ENCODE peak calls at places on chromosomes 1 and 21, in five cellular contexts. D, Q, R, X and M are unnamed samples.

GRCh38 chr1:96475882-96476281 is 245.7 kb upstream of the PTBP2 start:
- DNase-seq in R (no peak), D (no peak), X (no peak), Q (no peak), M (no peak)

GRCh38 chr21:35136586-35137254 is 87.6 kb upstream of the RUNX1 start:
- DNase-seq in D (peak; percentile 32), X (peak; percentile 85), R (no peak), Q (no peak), M (no peak)

GRCh38 chr21:33522297-33522696 is 19.6 kb downstream of the GART start:
- DNase-seq in Q (no peak), D (no peak), X (no peak), R (no peak), M (no peak)

GRCh38 chr1:84450916-84451315 is 28.1 kb upstream of the RPF1 start:
- DNase-seq in Q (no peak), R (no peak), D (no peak), X (no peak), M (no peak)

GRCh38 chr1:234558186-234558836 is 51.7 kb downstream of the IRF2BP2 start:
- DNase-seq in R (no peak), D (no peak), Q (no peak), X (no peak), M (no peak)

GRCh38 chr1:28248273-28249012 is 10.9 kb upstream of the SESN2 start:
- DNase-seq in D (peak; percentile 78), Q (no peak), R (peak; percentile 77), X (peak; percentile 56), M (peak; percentile 91)

GRCh38 chr1:1421147-1421906 is at the start of gene ANKRD65:
- DNase-seq in Q (no peak), R (no peak), D (peak; percentile 14), X (no peak), M (no peak)

GRCh38 chr1:11051781-11052510 is 4.9 kb upstream of the MASP2 start:
- DNase-seq in D (no peak), X (no peak), R (no peak), Q (no peak), M (no peak)

GRCh38 chr21:42579456-42580075 is 65.9 kb downstream of the SLC37A1 start:
- DNase-seq in R (no peak), D (no peak), Q (no peak), X (peak; percentile 14), M (peak; percentile 63)

GRCh38 chr1:202131956-202132821 is 9.5 kb downstream of the GPR37L1 start:
- DNase-seq in D (no peak), R (no peak), Q (no peak), X (peak; percentile 52), M (peak; percentile 92)

GRCh38 chr1:63674865-63675815 is 81.9 kb downstream of the PGM1 start:
- DNase-seq in R (no peak), X (no peak), Q (no peak), D (peak; percentile 49), M (no peak)

GRCh38 chr1:174433451-174433850 is 14.3 kb upstream of the GPR52 start:
- DNase-seq in R (no peak), D (no peak), X (no peak), Q (no peak), M (no peak)

GRCh38 chr1:170685166-170685565 is 21.2 kb downstream of the PRRX1 start:
- DNase-seq in X (no peak), D (no peak), Q (no peak), R (no peak), M (no peak)

GRCh38 chr1:201539561-201540404 is 856 bp downstream of the NAV1 start:
- DNase-seq in R (no peak), X (no peak), D (no peak), Q (no peak), M (peak; percentile 87)

GRCh38 chr1:167617100-167617949 is 12.7 kb upstream of the RCSD1 start:
- DNase-seq in D (no peak), X (no peak), R (no peak), Q (no peak), M (peak; percentile 74)

GRCh38 chr1:40435876-40436275 is 14.4 kb upstream of the ZFP69B start:
- DNase-seq in X (no peak), Q (no peak), R (no peak), D (no peak), M (no peak)

GRCh38 chr1:91851130-91852010 is 34.6 kb downstream of the TGFBR3 start:
- DNase-seq in R (no peak), X (no peak), Q (peak; percentile 25), D (peak; percentile 72), M (peak; percentile 98)

GRCh38 chr21:46153259-46154154 is 1.9 kb downstream of the FTCD start:
- DNase-seq in R (peak; percentile 33), D (peak; percentile 43), X (peak; percentile 35), Q (no peak), M (peak; percentile 71)

GRCh38 chr1:64861611-64862010 is 104.7 kb downstream of the JAK1 start:
- DNase-seq in R (no peak), X (peak; percentile 64), Q (peak; percentile 12), D (no peak), M (no peak)

GRCh38 chr1:159914252-159915018 is 10.9 kb downstream of the TAGLN2 start:
- DNase-seq in Q (no peak), R (no peak), D (no peak), X (no peak), M (no peak)

GRCh38 chr1:159915571-159916239 is 9.6 kb downstream of the TAGLN2 start:
- DNase-seq in Q (no peak), D (no peak), R (no peak), X (peak; percentile 63), M (no peak)

GRCh38 chr1:159916240-159917051 is 8.9 kb downstream of the TAGLN2 start:
- DNase-seq in D (peak; percentile 57), Q (peak; percentile 85), X (peak; percentile 94), R (no peak), M (no peak)

GRCh38 chr1:159911668-159912067 is 11.7 kb upstream of the CFAP45 start:
- DNase-seq in Q (no peak), D (no peak), X (no peak), R (no peak), M (no peak)

DNA sequence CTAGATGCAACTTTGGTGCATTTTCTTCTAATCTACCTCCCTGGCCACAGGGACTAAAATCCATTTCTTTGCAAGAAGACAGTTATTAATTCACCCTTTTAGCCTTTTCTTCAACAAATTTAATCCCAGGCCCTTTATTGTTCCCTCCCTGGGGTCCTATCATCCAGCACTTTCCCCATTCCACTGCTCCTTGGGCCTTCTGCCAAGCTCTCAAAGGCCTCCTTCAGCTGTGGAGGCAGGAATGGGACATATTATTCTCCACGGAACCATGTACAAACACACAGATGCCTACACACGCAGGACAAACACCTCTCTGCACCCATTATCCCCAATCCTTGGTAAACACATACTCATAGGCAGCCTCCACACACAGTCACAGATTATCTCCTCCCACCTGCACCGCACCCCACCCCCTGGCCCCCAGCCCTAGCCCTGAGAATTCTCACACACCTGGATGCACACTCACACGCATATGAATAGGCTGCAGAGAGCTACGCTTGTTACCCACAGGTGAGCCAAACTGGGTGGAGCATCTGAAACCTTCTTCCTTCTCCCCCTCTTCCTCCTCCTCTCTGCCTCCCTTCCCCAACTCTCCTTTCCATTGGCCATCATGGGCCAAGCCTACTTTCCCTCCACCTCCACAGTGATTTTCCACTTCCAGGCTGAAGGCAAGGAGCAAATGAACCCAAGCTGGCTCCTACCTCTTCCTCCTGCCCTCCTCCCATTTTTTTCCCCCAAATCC is 11.7 kb downstream of the TAGLN2 start:
- DNase-seq in Q (no peak), R (no peak), X (no peak), D (peak; percentile 78), M (peak; percentile 57)
- H3K4me1 ChIP-seq in Q (peaks cover 51% of the 10 kb centered on the region), R (peaks cover 32% of the 10 kb centered on the region), X (peaks cover 93% of the 10 kb centered on the region), D (peaks cover 38% of the 10 kb centered on the region), M (no peaks in the 10 kb centered on the region)

DNA sequence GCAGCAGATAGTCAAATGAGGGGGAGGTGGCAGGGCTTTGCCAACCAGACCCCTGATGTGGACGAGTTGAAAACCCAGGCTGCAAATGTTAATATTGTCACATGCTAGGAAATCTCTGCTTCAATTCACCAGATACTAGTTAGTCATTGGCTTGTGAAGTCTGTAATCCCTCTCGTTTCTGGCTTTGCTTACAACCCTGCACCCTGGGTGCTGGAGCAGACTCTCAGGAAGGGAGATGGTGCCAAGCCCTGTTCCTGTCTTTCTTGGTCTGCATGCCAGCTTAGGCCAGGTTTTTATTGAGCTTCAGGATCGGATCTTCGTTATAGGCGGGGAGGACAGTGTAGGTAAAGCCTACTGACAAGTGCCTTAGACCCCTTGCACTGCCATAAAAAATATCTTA is 53.3 kb downstream of the MDM4 start:
- DNase-seq in R (no peak), Q (no peak), X (no peak), D (no peak), M (no peak)
- H3K4me1 ChIP-seq in R (peaks cover 20% of the 10 kb centered on the region), Q (peaks cover 15% of the 10 kb centered on the region), X (peaks cover 40% of the 10 kb centered on the region), D (no peaks in the 10 kb centered on the region), M (no peaks in the 10 kb centered on the region)

GRCh38 chr1:219401723-219402431 is 211.0 kb downstream of the ZC3H11B start:
- DNase-seq in X (no peak), D (no peak), R (no peak), Q (no peak), M (no peak)

GRCh38 chr1:219398815-219399396 is 214.0 kb downstream of the ZC3H11B start:
- DNase-seq in X (no peak), Q (no peak), R (no peak), D (no peak), M (no peak)

GRCh38 chr1:219399446-219399845 is 213.5 kb downstream of the ZC3H11B start:
- DNase-seq in R (no peak), Q (no peak), X (no peak), D (no peak), M (no peak)

GRCh38 chr1:219405531-219406331 is 207.2 kb downstream of the ZC3H11B start:
- DNase-seq in R (no peak), D (no peak), X (no peak), Q (no peak), M (no peak)

GRCh38 chr1:219402925-219403324 is 210.0 kb downstream of the ZC3H11B start:
- DNase-seq in D (no peak), X (no peak), Q (no peak), R (no peak), M (no peak)
- H3K4me1 ChIP-seq in D (no peaks in the 10 kb centered on the region), X (no peaks in the 10 kb centered on the region), Q (no peaks in the 10 kb centered on the region), R (no peaks in the 10 kb centered on the region), M (no peaks in the 10 kb centered on the region)

GRCh38 chr1:172674831-172675613 is 16.1 kb downstream of the FASLG start:
- DNase-seq in R (no peak), Q (no peak), X (no peak), D (no peak), M (no peak)
- H3K4me1 ChIP-seq in R (peaks cover 50% of the 10 kb centered on the region), Q (no peaks in the 10 kb centered on the region), X (peaks cover 21% of the 10 kb centered on the region), D (no peaks in the 10 kb centered on the region), M (no peaks in the 10 kb centered on the region)

GRCh38 chr1:30403732-30404131 is 319.7 kb downstream of the MATN1 start:
- DNase-seq in D (no peak), R (no peak), Q (no peak), X (no peak), M (no peak)

GRCh38 chr1:30405081-30405480 is 318.3 kb downstream of the MATN1 start:
- DNase-seq in X (no peak), R (no peak), D (no peak), Q (no peak), M (peak; percentile 33)

GRCh38 chr1:30403061-30403645 is 320.2 kb downstream of the MATN1 start:
- DNase-seq in D (no peak), Q (no peak), R (no peak), X (no peak), M (peak; percentile 33)

GRCh38 chr1:30405631-30406212 is 317.7 kb downstream of the MATN1 start:
- DNase-seq in Q (no peak), X (no peak), D (no peak), R (no peak), M (no peak)

GRCh38 chr1:30404341-30404740 is 319.0 kb downstream of the MATN1 start:
- DNase-seq in D (no peak), Q (no peak), R (no peak), X (no peak), M (no peak)
- H3K4me1 ChIP-seq in D (no peaks in the 10 kb centered on the region), Q (no peaks in the 10 kb centered on the region), R (no peaks in the 10 kb centered on the region), X (no peaks in the 10 kb centered on the region), M (no peaks in the 10 kb centered on the region)

GRCh38 chr1:19903621-19904020 is 19.8 kb downstream of the PLA2G2E start:
- DNase-seq in D (no peak), X (no peak), Q (no peak), R (no peak), M (no peak)
- H3K4me1 ChIP-seq in D (no peaks in the 10 kb centered on the region), X (no peaks in the 10 kb centered on the region), Q (no peaks in the 10 kb centered on the region), R (no peaks in the 10 kb centered on the region), M (no peaks in the 10 kb centered on the region)